ENCODE peak calls at places on chromosomes 2 and 18, in seven cellular contexts. H is left ventricle myocardium superior; P is activated T-cell treated with anti-CD3 and anti-CD28 coated beads, Interleukin-2, amount 50 U/mL, for 1 hour; L is SK-N-SH; T is bronchial epithelial cell; R is naive B cell; S is ELR. Y is an unnamed sample.

GRCh38 chr2:127943186-127943585 is 57.4 kb upstream of the AMMECR1L start:
- DNase-seq in T (peak), R (no peak), H (no peak), L (no peak), S (peak), P (no peak), Y (no peak)

GRCh38 chr18:59049726-59050660 is 89.7 kb upstream of the SEC11C start:
- DNase-seq in T (no peak), L (no peak), R (no peak), P (no peak), S (no peak), H (no peak), Y (no peak)

GRCh38 chr2:171688129-171688465 is 828 bp downstream of the DYNC1I2 start:
- DNase-seq in H (no peak), T (peak), P (no peak), S (no peak), L (no peak), R (no peak), Y (peak)

GRCh38 chr18:24212939-24213338 is 74.1 kb downstream of the CABYR start:
- DNase-seq in L (no peak), T (peak), H (no peak), R (no peak), S (peak), P (no peak), Y (no peak)

GRCh38 chr18:55406374-55407045 is 181.5 kb downstream of the TCF4 start:
- DNase-seq in H (no peak), P (no peak), T (no peak), R (no peak), L (no peak), S (no peak), Y (no peak)

GRCh38 chr2:219957815-219958214 is 330.4 kb downstream of the SLC4A3 start:
- DNase-seq in L (no peak), T (no peak), H (no peak), P (no peak), R (no peak), S (no peak), Y (no peak)

GRCh38 chr2:207770602-207771404 is 1.1 kb upstream of the FZD5 start:
- DNase-seq in R (peak), P (peak), L (no peak), H (peak), S (peak), T (no peak), Y (peak)

GRCh38 chr2:167212054-167212648 is 323.9 kb downstream of the XIRP2 start:
- DNase-seq in T (peak), R (no peak), L (peak), H (no peak), S (peak), P (no peak), Y (peak)

GRCh38 chr2:109331864-109332848 is 203.2 kb downstream of the SH3RF3 start:
- DNase-seq in H (peak), L (peak), P (no peak), S (peak), R (peak), T (peak), Y (no peak)

GRCh38 chr2:27379840-27380625 is 501 bp downstream of the ZNF513 start:
- DNase-seq in L (peak), R (no peak), H (no peak), T (peak), S (peak), P (peak), Y (peak)

GRCh38 chr2:18357537-18357936 is 202.9 kb downstream of the RDH14 start:
- DNase-seq in S (no peak), L (no peak), T (no peak), R (no peak), H (no peak), P (no peak), Y (no peak)

GRCh38 chr2:228613133-228613532 is 431.6 kb upstream of the SPHKAP start:
- DNase-seq in H (no peak), S (peak), R (no peak), P (no peak), T (peak), L (no peak), Y (peak)

GRCh38 chr18:58205087-58205779 is 161.2 kb downstream of the NEDD4L start:
- DNase-seq in H (no peak), P (no peak), S (peak), L (no peak), R (no peak), T (peak), Y (peak)

GRCh38 chr2:73728043-73728442 is 9.1 kb downstream of the TPRKB start:
- DNase-seq in S (no peak), T (no peak), H (no peak), L (no peak), P (no peak), R (no peak), Y (no peak)